ENCODE peak calls at places on chromosome 10, in four cellular contexts. X is MV-4-11, I is C1 segment of cervical spinal cord, G is anterior cingulate cortex. J is an unnamed sample.
A peak's percentile ranks its signal among the peaks of the same experiment; 100 is the strongest.

GRCh38 chr10:52801951-52802350 is 29.4 kb upstream of the MBL2 start:
- DNase-seq in G (no peak), X (no peak), I (no peak), J (peak; percentile 36)

GRCh38 chr10:116974442-116975005 is 30.5 kb downstream of the SHTN1 start:
- DNase-seq in X (peak; percentile 58), G (no peak), I (no peak), J (peak; percentile 28)

GRCh38 chr10:120508393-120508792 is 51.4 kb downstream of the PLPP4 start:
- DNase-seq in G (no peak), I (no peak), X (peak; percentile 78), J (peak; percentile 34)

GRCh38 chr10:3652886-3653285 is 132.1 kb downstream of the KLF6 start:
- DNase-seq in G (no peak), I (no peak), X (peak; percentile 15), J (peak; percentile 69)

GRCh38 chr10:14757394-14757793 is 17.3 kb downstream of the FAM107B start:
- DNase-seq in X (peak; percentile 54), G (no peak), I (no peak), J (no peak)

GRCh38 chr10:74139981-74140380 is 10.6 kb downstream of the AP3M1 start:
- DNase-seq in G (no peak), I (no peak), X (no peak), J (no peak)

GRCh38 chr10:132458595-132459251 is 61.7 kb downstream of the PWWP2B start:
- DNase-seq in I (no peak), X (peak; percentile 61), G (no peak), J (peak; percentile 87)

GRCh38 chr10:43689618-43689954 is 40.9 kb upstream of the ZNF32 start:
- DNase-seq in I (peak; percentile 52), G (no peak), X (peak; percentile 56), J (peak; percentile 85)

GRCh38 chr10:96493254-96493653 is 20.5 kb downstream of the TLL2 start:
- DNase-seq in X (no peak), G (no peak), I (no peak), J (no peak)

GRCh38 chr10:94205370-94205930 is 157.3 kb downstream of the NOC3L start:
- DNase-seq in X (no peak), G (no peak), I (no peak), J (peak; percentile 22)

GRCh38 chr10:123356101-123356500 is 201.9 kb downstream of the BUB3 start:
- DNase-seq in X (no peak), I (no peak), G (no peak), J (no peak)

GRCh38 chr10:11186330-11186729 is 168.7 kb downstream of the CELF2 start:
- DNase-seq in I (no peak), G (no peak), X (peak; percentile 49), J (no peak)

GRCh38 chr10:72030762-72031543 is 57.4 kb downstream of the SPOCK2 start:
- DNase-seq in X (no peak), G (no peak), I (no peak), J (no peak)

GRCh38 chr10:24783504-24783903 is 59.8 kb upstream of the ARHGAP21 start:
- DNase-seq in I (no peak), X (no peak), G (no peak), J (no peak)

GRCh38 chr10:91540714-91541113 is 92.2 kb downstream of the PPP1R3C start:
- DNase-seq in I (no peak), G (no peak), X (peak; percentile 89), J (peak; percentile 38)

GRCh38 chr10:43013065-43013464 is 63.8 kb upstream of the RET start:
- DNase-seq in G (no peak), I (no peak), X (peak; percentile 83), J (no peak)

GRCh38 chr10:23525406-23525805 is 86.5 kb downstream of the OTUD1 start:
- DNase-seq in G (peak; percentile 32), X (peak; percentile 46), I (no peak), J (peak; percentile 30)

J was measured in AG20443.